ENCODE peak calls at places on chromosomes 1 and 21, in seven cellular contexts. Y is right lobe of liver, J is transverse colon, A is Peyer's patch, F is K562, Z is NB4, X is stomach. V is an unnamed sample.

GRCh38 chr1:177943999-177944672 is 25.7 kb downstream of the SEC16B start:
- DNase-seq in J (no peak), F (no peak), A (no peak), X (no peak), Z (no peak), Y (no peak), V (no peak)

GRCh38 chr1:85654066-85654782 is 54.0 kb downstream of the ZNHIT6 start:
- DNase-seq in F (no peak), J (no peak), A (no peak), Y (no peak), Z (no peak), X (no peak), V (no peak)

GRCh38 chr1:230300322-230301301 is 125.5 kb downstream of the PGBD5 start:
- DNase-seq in A (no peak), Y (no peak), X (no peak), J (no peak), F (no peak), Z (no peak), V (no peak)

GRCh38 chr21:38821248-38821647 is 15.5 kb downstream of the ETS2 start:
- DNase-seq in X (no peak), F (no peak), Z (no peak), A (no peak), J (peak), Y (no peak), V (no peak)

GRCh38 chr1:205813755-205814058 is 709 bp upstream of the SLC41A1 start:
- DNase-seq in Z (no peak), A (no peak), X (no peak), Y (no peak), F (no peak), J (no peak), V (no peak)

GRCh38 chr1:226643701-226644540 is 95.2 kb downstream of the ITPKB start:
- DNase-seq in A (peak), Y (no peak), Z (peak), J (no peak), F (no peak), X (no peak), V (no peak)

GRCh38 chr1:214403431-214403830 is 122.5 kb downstream of the SMYD2 start:
- DNase-seq in J (no peak), F (no peak), X (no peak), Z (no peak), Y (no peak), A (no peak), V (no peak)

GRCh38 chr1:61270761-61271411 is 188.5 kb downstream of the NFIA start:
- DNase-seq in Y (no peak), A (no peak), Z (no peak), J (no peak), X (no peak), F (peak), V (peak)

GRCh38 chr21:45948576-45949141 is 32.9 kb upstream of the COL6A1 start:
- DNase-seq in F (peak), A (no peak), Y (no peak), X (no peak), Z (no peak), J (no peak), V (no peak)

GRCh38 chr1:33241866-33242265 is 14.4 kb upstream of the ZNF362 start:
- DNase-seq in F (no peak), Z (no peak), X (no peak), Y (no peak), A (no peak), J (no peak), V (no peak)

GRCh38 chr1:227167276-227167829 is 150.9 kb downstream of the CDC42BPA start:
- DNase-seq in X (no peak), F (no peak), A (no peak), Y (no peak), J (no peak), Z (no peak), V (no peak)

GRCh38 chr1:34681481-34682451 is 73.1 kb upstream of the GJB5 start:
- DNase-seq in J (peak), X (peak), A (no peak), Y (peak), F (peak), Z (peak), V (peak)

GRCh38 chr1:23619299-23620188 is 60.2 kb upstream of the ID3 start:
- DNase-seq in A (peak), X (peak), F (peak), Z (no peak), J (peak), Y (no peak), V (no peak)

GRCh38 chr1:78587213-78587612 is 33.0 kb upstream of the IFI44L start:
- DNase-seq in A (no peak), X (no peak), J (no peak), Y (no peak), Z (no peak), F (no peak), V (no peak)

GRCh38 chr1:183198463-183198862 is 12.4 kb downstream of the LAMC2 start:
- DNase-seq in F (no peak), X (no peak), J (no peak), A (peak), Y (no peak), Z (peak), V (no peak)

GRCh38 chr1:108892356-108893140 is 15.8 kb downstream of the GPSM2 start:
- DNase-seq in Z (no peak), Y (no peak), A (no peak), X (no peak), F (no peak), J (no peak), V (no peak)

GRCh38 chr1:175629318-175629694 is 114.1 kb downstream of the TNR start:
- DNase-seq in A (no peak), X (no peak), J (no peak), Y (no peak), F (no peak), Z (no peak), V (no peak)

GRCh38 chr21:36203603-36203889 is 46.9 kb downstream of the DOP1B start:
- DNase-seq in A (no peak), Z (peak), Y (no peak), F (peak), J (no peak), X (peak), V (peak)

GRCh38 chr1:113734357-113735055 is 24.8 kb downstream of the PHTF1 start:
- DNase-seq in X (no peak), A (no peak), Y (no peak), F (no peak), J (no peak), Z (no peak), V (no peak)

GRCh38 chr1:161084205-161084988 is 5.0 kb downstream of the NECTIN4 start:
- DNase-seq in Z (no peak), Y (no peak), A (no peak), X (no peak), J (no peak), F (no peak), V (peak)

GRCh38 chr1:170692866-170693575 is 29.1 kb downstream of the PRRX1 start:
- DNase-seq in A (no peak), Z (peak), J (no peak), Y (no peak), X (no peak), F (no peak), V (no peak)

GRCh38 chr1:25562101-25562927 is 18.9 kb downstream of the LDLRAP1 start:
- DNase-seq in Y (no peak), Z (peak), F (peak), X (peak), A (peak), J (peak), V (no peak)

GRCh38 chr1:98344726-98345125 is 316.8 kb upstream of the SNX7 start:
- DNase-seq in Y (no peak), F (no peak), A (no peak), J (no peak), X (no peak), Z (no peak), V (no peak)

GRCh38 chr21:15421521-15421920 is 308.3 kb upstream of the USP25 start:
- DNase-seq in Y (peak), A (no peak), Z (no peak), J (no peak), X (no peak), F (no peak), V (no peak)

GRCh38 chr1:212699839-212700596 is at the start of gene BATF3:
- DNase-seq in F (no peak), X (peak), A (peak), J (peak), Y (peak), Z (peak), V (no peak)

GRCh38 chr1:236381565-236382158 is 12.4 kb upstream of the EDARADD start:
- DNase-seq in Z (no peak), X (no peak), F (no peak), A (no peak), Y (no peak), J (no peak), V (no peak)

GRCh38 chr1:181033799-181034391 is at the start of gene MR1:
- DNase-seq in A (no peak), X (no peak), F (peak), Y (peak), J (no peak), Z (peak), V (peak)

GRCh38 chr1:42680921-42681683 is 1.1 kb upstream of the YBX1 start:
- DNase-seq in F (peak), Y (no peak), X (no peak), Z (peak), J (no peak), A (no peak), V (peak)

GRCh38 chr1:42680045-42680444 is 2.2 kb upstream of the YBX1 start:
- DNase-seq in J (no peak), F (no peak), X (no peak), A (no peak), Z (peak), Y (no peak), V (no peak)

GRCh38 chr1:42681771-42682483 is at the start of gene YBX1:
- DNase-seq in X (peak), F (peak), Z (peak), J (peak), Y (peak), A (peak), V (peak)

GRCh38 chr1:42684139-42684538 is 1.9 kb downstream of the YBX1 start:
- DNase-seq in Z (peak), X (no peak), Y (no peak), J (no peak), F (peak), A (no peak), V (peak)

DNA sequence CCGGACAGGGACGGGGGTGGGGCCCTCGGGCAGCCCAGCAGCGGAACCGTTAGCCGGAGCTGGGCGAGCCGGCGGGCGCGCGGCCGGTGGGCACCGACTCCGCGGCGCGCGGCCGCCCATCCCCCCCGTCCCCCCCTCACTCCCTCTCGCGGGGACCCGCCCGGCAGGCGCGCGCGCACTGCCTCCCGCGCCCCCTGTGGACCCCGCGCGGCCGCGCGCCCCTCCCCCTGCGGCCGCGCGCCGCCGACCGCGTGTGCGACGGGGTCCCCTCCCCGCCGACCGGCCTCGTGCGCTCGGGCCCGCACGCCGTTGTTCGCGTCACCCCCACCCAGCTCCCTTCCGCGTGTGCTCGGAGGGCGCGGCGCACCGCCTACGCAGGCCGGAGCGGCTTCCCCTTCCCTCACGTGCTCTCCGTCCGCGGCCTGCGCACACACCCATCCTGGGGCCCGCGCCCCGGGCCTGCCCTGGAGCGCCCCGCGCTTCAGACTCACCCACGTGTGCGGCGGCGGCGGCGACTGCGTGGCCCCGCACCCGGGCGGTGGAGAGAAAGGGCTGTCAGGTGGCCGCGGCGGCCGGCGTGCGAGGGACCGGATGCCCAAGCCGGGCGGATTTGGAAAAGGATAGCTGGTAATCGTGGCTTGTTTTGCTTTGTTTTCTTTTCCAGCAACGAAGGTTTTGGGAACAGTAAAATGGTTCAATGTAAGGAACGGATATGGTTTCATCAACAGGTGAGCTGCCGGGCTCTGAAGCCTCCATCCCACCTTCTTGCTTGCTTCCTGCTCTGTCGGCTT is 716 bp downstream of the YBX1 start:
- DNase-seq in J (peak), X (peak), A (peak), Z (peak), F (peak), Y (peak), V (peak)
- TF ChIP-seq POLR2A in J (peak), X (no peak), A (peak), Z (peak), F (peak), Y (peak), V (no peak)

GRCh38 chr1:246508897-246509688 is 2.0 kb upstream of the SMYD3 start:
- DNase-seq in A (no peak), F (no peak), J (no peak), X (no peak), Z (no peak), Y (no peak), V (no peak)

GRCh38 chr1:246503341-246503740 is 3.7 kb downstream of the SMYD3 start:
- DNase-seq in J (no peak), Z (no peak), Y (no peak), A (no peak), F (no peak), X (no peak), V (no peak)

GRCh38 chr1:246510147-246511030 is 3.3 kb upstream of the SMYD3 start:
- DNase-seq in J (no peak), X (no peak), A (no peak), F (no peak), Z (no peak), Y (no peak), V (no peak)

GRCh38 chr1:246506440-246506784 is 667 bp downstream of the SMYD3 start:
- DNase-seq in Z (peak), Y (no peak), F (peak), A (no peak), J (no peak), X (no peak), V (no peak)

DNA sequence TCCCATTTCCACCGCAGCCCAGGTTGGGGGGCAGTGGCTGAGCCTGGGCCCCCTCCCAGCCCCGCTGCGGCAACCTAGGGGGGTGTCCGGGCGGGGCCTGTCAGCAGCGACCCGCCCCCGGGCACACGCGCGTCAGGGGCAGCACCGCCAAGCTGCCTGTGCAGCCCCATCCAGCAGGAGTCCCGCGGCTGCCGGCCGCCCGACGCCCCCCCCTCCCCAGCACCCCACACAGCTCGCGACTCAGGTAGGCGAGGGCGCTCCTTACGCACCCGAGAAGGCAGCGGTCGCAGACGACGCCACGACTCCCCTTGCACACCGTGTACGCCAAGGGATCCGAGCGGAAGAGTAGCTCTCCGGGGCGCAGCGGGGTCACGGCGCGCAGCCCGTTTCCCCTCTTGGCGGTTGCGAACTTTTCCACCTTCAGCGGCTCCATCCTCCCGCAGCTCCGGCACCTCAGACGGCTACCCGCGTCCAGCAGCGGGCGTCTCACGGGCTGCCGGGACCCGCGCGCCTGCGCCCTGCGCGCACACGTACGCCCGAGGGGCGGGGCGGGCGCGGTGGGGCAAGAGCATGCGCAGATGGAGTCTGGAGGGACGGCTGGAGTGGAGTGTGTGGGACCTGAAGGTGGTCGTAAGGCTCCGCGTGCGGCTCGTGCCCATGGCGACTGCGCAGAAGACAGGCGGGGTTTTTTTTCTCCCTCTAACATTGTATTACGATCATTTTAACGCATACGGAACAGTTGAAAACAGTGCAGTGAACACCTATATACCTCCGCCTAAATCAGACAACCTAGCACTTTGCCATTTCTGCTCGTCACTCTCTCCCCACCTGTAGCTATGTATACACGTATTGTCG is at the start of gene SMYD3:
- DNase-seq in X (peak), A (peak), J (peak), Z (peak), Y (peak), F (peak), V (peak)
- TF ChIP-seq POLR2A in X (no peak), A (peak), J (peak), Z (peak), Y (peak), F (peak), V (peak)

GRCh38 chr1:155172732-155173477 is at the start of gene KRTCAP2:
- DNase-seq in F (peak), A (peak), Y (peak), J (peak), Z (peak), X (peak), V (peak)
- TF ChIP-seq POLR2A in F (peak), A (peak), Y (peak), J (peak), Z (peak), X (no peak), V (peak)

GRCh38 chr1:155207578-155208405 is at the start of gene THBS3:
- DNase-seq in Z (peak), F (no peak), X (no peak), J (no peak), A (no peak), Y (no peak), V (no peak)

GRCh38 chr1:155210304-155210703 is 1.8 kb downstream of the MTX1 start:
- DNase-seq in J (no peak), F (no peak), A (no peak), Z (peak), Y (no peak), X (no peak), V (no peak)

GRCh38 chr1:155208406-155208655 is 164 bp upstream of the MTX1 start:
- DNase-seq in Y (no peak), J (no peak), F (no peak), Z (no peak), X (no peak), A (no peak), V (no peak)

GRCh38 chr1:155209373-155209721 is 852 bp downstream of the MTX1 start:
- DNase-seq in A (no peak), X (no peak), Y (no peak), Z (no peak), J (no peak), F (no peak), V (no peak)

GRCh38 chr1:155208656-155209372 is at the start of gene MTX1:
- DNase-seq in J (peak), Z (peak), A (peak), Y (peak), X (peak), F (peak), V (peak)
- TF ChIP-seq POLR2A in J (peak), Z (no peak), A (peak), Y (peak), X (no peak), F (peak), V (peak)

DNA sequence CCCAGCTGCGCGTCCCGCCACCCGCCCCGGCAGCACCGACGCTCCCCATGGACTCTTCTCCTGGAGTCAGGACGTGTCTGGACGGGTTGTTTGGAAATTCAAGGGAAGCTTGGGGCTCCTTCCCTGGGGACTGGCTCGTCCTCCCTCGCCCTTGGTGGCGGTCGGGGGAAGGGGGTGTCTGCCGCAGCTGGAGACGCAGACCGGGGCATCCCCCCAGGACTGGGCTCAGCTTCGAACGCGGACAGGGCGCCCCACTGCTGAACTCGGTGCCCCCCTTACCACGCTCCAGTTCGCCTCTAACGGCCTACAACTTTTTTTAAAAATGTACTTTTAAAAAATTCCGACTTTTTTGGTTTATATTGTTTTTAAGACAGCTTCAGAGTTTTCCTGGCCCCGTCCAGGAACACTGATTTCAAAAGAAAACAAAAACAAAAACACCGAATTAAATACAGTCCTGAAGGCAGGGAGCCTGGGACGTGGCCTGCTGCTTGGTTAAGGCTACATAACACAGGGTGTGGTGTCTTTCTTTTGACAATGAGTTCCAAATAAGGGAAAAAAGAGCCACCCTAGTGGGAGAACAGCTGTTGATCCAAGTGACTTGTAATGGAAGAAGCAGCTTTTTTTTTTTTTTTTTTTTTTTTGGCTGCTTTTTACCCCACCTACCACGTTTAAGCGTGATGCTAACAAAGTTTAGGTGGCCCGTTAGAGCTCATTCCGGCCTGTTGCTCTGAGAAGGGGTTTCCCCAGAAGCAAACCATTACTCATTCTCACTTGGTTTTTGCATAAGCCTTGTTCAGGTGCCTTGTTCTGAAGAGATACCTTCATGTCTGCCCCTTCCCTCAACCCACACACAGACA is 862 bp upstream of the DIPK1A start:
- DNase-seq in A (no peak), J (peak), Z (peak), Y (peak), F (peak), X (peak), V (peak)
- TF ChIP-seq POLR2A in A (no peak), J (no peak), Z (no peak), Y (no peak), F (no peak), X (no peak), V (no peak)

GRCh38 chr1:232611834-232612233 is 18.1 kb downstream of the SIPA1L2 start:
- DNase-seq in F (no peak), X (no peak), Y (no peak), J (no peak), A (no peak), Z (no peak), V (no peak)
- TF ChIP-seq POLR2A in F (no peak), X (no peak), Y (no peak), J (no peak), A (no peak), Z (no peak), V (no peak)

DNA sequence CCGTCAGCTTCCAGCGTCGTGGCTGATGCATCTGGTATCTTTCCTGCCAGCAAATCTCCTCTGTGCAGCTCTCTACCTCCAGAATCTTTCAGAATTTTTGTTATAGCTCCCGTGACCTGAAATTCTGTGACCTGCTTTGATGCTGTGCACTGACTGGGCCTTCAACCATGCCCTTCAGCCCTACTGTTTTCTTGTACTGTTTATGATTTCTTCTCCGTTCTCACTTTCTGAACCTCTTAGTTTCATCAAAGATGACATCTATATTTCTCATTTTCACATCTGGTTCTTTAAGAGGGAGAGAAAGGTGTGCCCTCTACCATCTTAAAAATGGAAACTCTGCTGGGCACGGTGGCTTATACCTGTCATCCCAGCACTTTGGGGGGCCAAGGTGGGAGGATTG is 5.7 kb downstream of the PRDM15 start:
- DNase-seq in A (no peak), J (no peak), Y (no peak), F (no peak), Z (no peak), X (no peak), V (no peak)
- TF ChIP-seq POLR2A in A (no peak), J (no peak), Y (no peak), F (no peak), Z (no peak), X (no peak), V (no peak)

V was measured in erythroblast.